ENCODE peak calls at places on chromosomes 4 and X, in eight cellular contexts. One of them, this sample, is unnamed.

GRCh38 chr4:132572210-132572609 is 576.9 kb upstream of the PCDH10 start:
- DNase-seq in fibroblast of mammary gland: no peak
- DNase-seq in cardiac muscle cell: peak; percentile 95
- DNase-seq in suprapubic skin: no peak
- DNase-seq in Calu3: no peak
- DNase-seq in BJ: no peak
- DNase-seq in HFFc6: peak; percentile 30
- DNase-seq in endothelial cell: no peak
- DNase-seq in this sample: no peak

GRCh38 chr4:147465461-147465860 is 15.4 kb upstream of the EDNRA start:
- DNase-seq in Calu3: no peak
- DNase-seq in fibroblast of mammary gland: no peak
- DNase-seq in BJ: no peak
- DNase-seq in endothelial cell: no peak
- DNase-seq in suprapubic skin: no peak
- DNase-seq in cardiac muscle cell: no peak
- DNase-seq in HFFc6: no peak
- DNase-seq in this sample: no peak

GRCh38 chr4:18953613-18954012 is 932.1 kb upstream of the LCORL start:
- DNase-seq in BJ: no peak
- DNase-seq in cardiac muscle cell: no peak
- DNase-seq in Calu3: no peak
- DNase-seq in suprapubic skin: no peak
- DNase-seq in endothelial cell: no peak
- DNase-seq in HFFc6: no peak
- DNase-seq in fibroblast of mammary gland: no peak
- DNase-seq in this sample: no peak

GRCh38 chr4:112552668-112553067 is 36.7 kb upstream of the NEUROG2 start:
- DNase-seq in BJ: no peak
- DNase-seq in endothelial cell: no peak
- DNase-seq in cardiac muscle cell: peak; percentile 20
- DNase-seq in suprapubic skin: no peak
- DNase-seq in HFFc6: peak; percentile 75
- DNase-seq in fibroblast of mammary gland: peak; percentile 77
- DNase-seq in Calu3: peak; percentile 2
- DNase-seq in this sample: no peak

GRCh38 chrX:45771560-45772340 is 571.1 kb upstream of the DIPK2B start:
- DNase-seq in Calu3: peak; percentile 31
- DNase-seq in fibroblast of mammary gland: peak; percentile 78
- DNase-seq in suprapubic skin: no peak
- DNase-seq in cardiac muscle cell: peak; percentile 63
- DNase-seq in BJ: no peak
- DNase-seq in HFFc6: peak; percentile 58
- DNase-seq in endothelial cell: no peak
- DNase-seq in this sample: peak; percentile 24

GRCh38 chrX:18875256-18875878 is 108.5 kb downstream of the PHKA2 start:
- DNase-seq in BJ: no peak
- DNase-seq in Calu3: no peak
- DNase-seq in HFFc6: no peak
- DNase-seq in fibroblast of mammary gland: no peak
- DNase-seq in suprapubic skin: no peak
- DNase-seq in cardiac muscle cell: no peak
- DNase-seq in endothelial cell: no peak
- DNase-seq in this sample: no peak

GRCh38 chrX:154409222-154409871 is at the start of gene DNASE1L1:
- DNase-seq in HFFc6: peak; percentile 89
- DNase-seq in cardiac muscle cell: peak; percentile 92
- DNase-seq in endothelial cell: peak; percentile 69
- DNase-seq in BJ: peak; percentile 42
- DNase-seq in suprapubic skin: peak; percentile 90
- DNase-seq in fibroblast of mammary gland: peak; percentile 87
- DNase-seq in Calu3: peak; percentile 95
- DNase-seq in this sample: peak; percentile 78

GRCh38 chrX:11435568-11435967 is 142.4 kb downstream of the AMELX start:
- DNase-seq in cardiac muscle cell: peak; percentile 85
- DNase-seq in HFFc6: peak; percentile 86
- DNase-seq in suprapubic skin: no peak
- DNase-seq in fibroblast of mammary gland: peak; percentile 92
- DNase-seq in endothelial cell: no peak
- DNase-seq in BJ: peak; percentile 71
- DNase-seq in Calu3: no peak
- DNase-seq in this sample: no peak

GRCh38 chr4:169626328-169627282 is 6.2 kb downstream of the CLCN3 start:
- DNase-seq in cardiac muscle cell: no peak
- DNase-seq in fibroblast of mammary gland: no peak
- DNase-seq in Calu3: no peak
- DNase-seq in suprapubic skin: no peak
- DNase-seq in endothelial cell: no peak
- DNase-seq in BJ: no peak
- DNase-seq in HFFc6: no peak
- DNase-seq in this sample: no peak

GRCh38 chr4:8209176-8209874 is 10.2 kb downstream of the SH3TC1 start:
- DNase-seq in fibroblast of mammary gland: no peak
- DNase-seq in suprapubic skin: no peak
- DNase-seq in BJ: no peak
- DNase-seq in endothelial cell: no peak
- DNase-seq in HFFc6: no peak
- DNase-seq in cardiac muscle cell: no peak
- DNase-seq in Calu3: no peak
- DNase-seq in this sample: no peak

GRCh38 chr4:118036336-118036735 is 2.0 kb downstream of the NDST3 start:
- DNase-seq in HFFc6: no peak
- DNase-seq in cardiac muscle cell: no peak
- DNase-seq in suprapubic skin: no peak
- DNase-seq in endothelial cell: no peak
- DNase-seq in Calu3: no peak
- DNase-seq in BJ: no peak
- DNase-seq in fibroblast of mammary gland: no peak
- DNase-seq in this sample: no peak

GRCh38 chr4:109947457-109947856 is 34.8 kb downstream of the EGF start:
- DNase-seq in HFFc6: no peak
- DNase-seq in BJ: no peak
- DNase-seq in fibroblast of mammary gland: peak; percentile 26
- DNase-seq in cardiac muscle cell: no peak
- DNase-seq in suprapubic skin: no peak
- DNase-seq in endothelial cell: no peak
- DNase-seq in Calu3: no peak
- DNase-seq in this sample: no peak

GRCh38 chr4:16537926-16538325 is 311.7 kb upstream of the TAPT1 start:
- DNase-seq in fibroblast of mammary gland: no peak
- DNase-seq in Calu3: no peak
- DNase-seq in cardiac muscle cell: no peak
- DNase-seq in endothelial cell: no peak
- DNase-seq in HFFc6: no peak
- DNase-seq in suprapubic skin: no peak
- DNase-seq in BJ: no peak
- DNase-seq in this sample: no peak

GRCh38 chrX:12567857-12568256 is 223.4 kb upstream of the PRPS2 start:
- DNase-seq in suprapubic skin: no peak
- DNase-seq in HFFc6: no peak
- DNase-seq in BJ: no peak
- DNase-seq in cardiac muscle cell: peak; percentile 25
- DNase-seq in Calu3: peak; percentile 16
- DNase-seq in fibroblast of mammary gland: peak; percentile 25
- DNase-seq in endothelial cell: no peak
- DNase-seq in this sample: no peak

GRCh38 chr4:182478475-182478874 is 235.3 kb downstream of the TENM3 start:
- DNase-seq in suprapubic skin: no peak
- DNase-seq in BJ: no peak
- DNase-seq in fibroblast of mammary gland: peak; percentile 55
- DNase-seq in cardiac muscle cell: peak; percentile 64
- DNase-seq in endothelial cell: no peak
- DNase-seq in HFFc6: peak; percentile 74
- DNase-seq in Calu3: no peak
- DNase-seq in this sample: peak; percentile 25
- TF ChIP-seq CTCF in suprapubic skin: peak; percentile 41
- TF ChIP-seq CTCF in BJ: peak; percentile 62
- TF ChIP-seq CTCF in fibroblast of mammary gland: peak; percentile 59
- TF ChIP-seq CTCF in cardiac muscle cell: peak; percentile 59
- TF ChIP-seq CTCF in endothelial cell: peak; percentile 86
- TF ChIP-seq CTCF in HFFc6: peak; percentile 91
- TF ChIP-seq CTCF in Calu3: peak; percentile 35
- TF ChIP-seq CTCF in this sample: no peak

GRCh38 chr4:156705291-156705690 is 266.3 kb downstream of the PDGFC start:
- DNase-seq in BJ: peak; percentile 24
- DNase-seq in cardiac muscle cell: peak; percentile 15
- DNase-seq in fibroblast of mammary gland: peak; percentile 6
- DNase-seq in suprapubic skin: no peak
- DNase-seq in endothelial cell: no peak
- DNase-seq in HFFc6: peak; percentile 47
- DNase-seq in Calu3: no peak
- DNase-seq in this sample: no peak
- TF ChIP-seq CTCF in BJ: no peak
- TF ChIP-seq CTCF in cardiac muscle cell: no peak
- TF ChIP-seq CTCF in fibroblast of mammary gland: no peak
- TF ChIP-seq CTCF in suprapubic skin: no peak
- TF ChIP-seq CTCF in endothelial cell: no peak
- TF ChIP-seq CTCF in HFFc6: no peak
- TF ChIP-seq CTCF in Calu3: no peak
- TF ChIP-seq CTCF in this sample: no peak

GRCh38 chr4:25235401-25235800 is 1.6 kb downstream of the PI4K2B start:
- DNase-seq in cardiac muscle cell: no peak
- DNase-seq in fibroblast of mammary gland: peak; percentile 2
- DNase-seq in Calu3: no peak
- DNase-seq in suprapubic skin: no peak
- DNase-seq in HFFc6: no peak
- DNase-seq in BJ: no peak
- DNase-seq in endothelial cell: no peak
- DNase-seq in this sample: no peak

GRCh38 chr4:25233194-25233593 is 639 bp upstream of the PI4K2B start:
- DNase-seq in Calu3: no peak
- DNase-seq in suprapubic skin: no peak
- DNase-seq in endothelial cell: no peak
- DNase-seq in BJ: no peak
- DNase-seq in fibroblast of mammary gland: no peak
- DNase-seq in cardiac muscle cell: no peak
- DNase-seq in HFFc6: no peak
- DNase-seq in this sample: no peak

GRCh38 chr4:25236971-25237370 is 3.1 kb downstream of the PI4K2B start:
- DNase-seq in endothelial cell: no peak
- DNase-seq in HFFc6: no peak
- DNase-seq in cardiac muscle cell: peak; percentile 2
- DNase-seq in BJ: no peak
- DNase-seq in fibroblast of mammary gland: no peak
- DNase-seq in Calu3: no peak
- DNase-seq in suprapubic skin: no peak
- DNase-seq in this sample: no peak

GRCh38 chr4:25233737-25234389 is at the start of gene PI4K2B:
- DNase-seq in endothelial cell: peak; percentile 90
- DNase-seq in Calu3: peak; percentile 92
- DNase-seq in BJ: no peak
- DNase-seq in HFFc6: peak; percentile 70
- DNase-seq in suprapubic skin: peak; percentile 91
- DNase-seq in fibroblast of mammary gland: peak; percentile 69
- DNase-seq in cardiac muscle cell: peak; percentile 86
- DNase-seq in this sample: peak; percentile 95

DNA sequence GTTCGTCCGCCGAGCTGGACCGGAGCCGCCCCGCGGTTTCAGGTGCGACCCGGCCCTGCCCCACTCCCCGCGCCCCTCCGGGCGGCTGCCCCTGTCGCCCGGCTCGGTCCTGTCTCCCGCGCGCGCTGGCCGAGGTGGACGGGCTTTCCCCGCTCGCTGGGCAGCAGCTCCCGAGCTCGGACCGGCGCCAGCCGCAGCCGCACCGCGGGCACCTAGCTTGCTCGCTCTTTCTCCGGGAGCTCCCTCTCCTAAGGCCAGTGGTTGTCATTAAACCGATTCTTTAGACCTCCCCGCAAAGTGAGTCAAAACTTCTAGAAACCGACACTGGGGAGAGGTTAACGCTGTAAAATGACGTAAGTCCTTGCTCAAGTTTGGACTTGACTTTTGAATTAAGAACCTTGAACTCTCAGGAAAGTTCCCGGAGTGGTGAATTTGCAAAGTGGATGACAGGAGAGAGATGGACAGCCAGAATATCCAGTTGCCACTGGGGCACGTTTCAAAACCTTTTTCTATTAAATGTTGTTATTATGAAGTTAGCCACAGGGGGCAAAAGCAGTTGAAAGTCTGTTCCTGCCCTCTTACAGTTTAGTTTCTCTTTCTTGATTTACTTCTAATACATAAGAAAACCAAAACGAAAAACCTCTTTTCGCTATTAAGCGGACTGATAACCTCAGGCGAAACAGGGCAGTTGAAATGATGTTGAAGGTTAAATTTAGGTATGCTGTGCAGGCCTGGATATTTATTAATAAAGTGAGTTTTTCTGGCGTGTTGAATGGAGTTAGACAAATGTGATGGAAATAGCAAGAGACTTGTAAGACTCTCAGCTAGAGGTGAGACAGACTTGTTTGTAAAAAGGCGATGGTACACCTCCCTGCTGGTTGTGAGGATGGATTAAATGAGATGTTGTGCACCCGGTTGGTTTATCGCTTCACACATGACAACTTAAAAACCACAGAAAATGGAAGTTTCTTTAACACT is 846 bp downstream of the PI4K2B start:
- DNase-seq in BJ: peak; percentile 54
- DNase-seq in endothelial cell: peak; percentile 54
- DNase-seq in fibroblast of mammary gland: peak; percentile 87
- DNase-seq in HFFc6: peak; percentile 88
- DNase-seq in Calu3: peak; percentile 30
- DNase-seq in suprapubic skin: peak; percentile 70
- DNase-seq in cardiac muscle cell: peak; percentile 86
- DNase-seq in this sample: peak; percentile 82
- TF ChIP-seq CTCF in BJ: peak; percentile 60
- TF ChIP-seq CTCF in endothelial cell: peak; percentile 53
- TF ChIP-seq CTCF in fibroblast of mammary gland: peak; percentile 64
- TF ChIP-seq CTCF in HFFc6: peak; percentile 74
- TF ChIP-seq CTCF in Calu3: no peak
- TF ChIP-seq CTCF in suprapubic skin: peak; percentile 39
- TF ChIP-seq CTCF in cardiac muscle cell: peak; percentile 59
- TF ChIP-seq CTCF in this sample: no peak

DNA sequence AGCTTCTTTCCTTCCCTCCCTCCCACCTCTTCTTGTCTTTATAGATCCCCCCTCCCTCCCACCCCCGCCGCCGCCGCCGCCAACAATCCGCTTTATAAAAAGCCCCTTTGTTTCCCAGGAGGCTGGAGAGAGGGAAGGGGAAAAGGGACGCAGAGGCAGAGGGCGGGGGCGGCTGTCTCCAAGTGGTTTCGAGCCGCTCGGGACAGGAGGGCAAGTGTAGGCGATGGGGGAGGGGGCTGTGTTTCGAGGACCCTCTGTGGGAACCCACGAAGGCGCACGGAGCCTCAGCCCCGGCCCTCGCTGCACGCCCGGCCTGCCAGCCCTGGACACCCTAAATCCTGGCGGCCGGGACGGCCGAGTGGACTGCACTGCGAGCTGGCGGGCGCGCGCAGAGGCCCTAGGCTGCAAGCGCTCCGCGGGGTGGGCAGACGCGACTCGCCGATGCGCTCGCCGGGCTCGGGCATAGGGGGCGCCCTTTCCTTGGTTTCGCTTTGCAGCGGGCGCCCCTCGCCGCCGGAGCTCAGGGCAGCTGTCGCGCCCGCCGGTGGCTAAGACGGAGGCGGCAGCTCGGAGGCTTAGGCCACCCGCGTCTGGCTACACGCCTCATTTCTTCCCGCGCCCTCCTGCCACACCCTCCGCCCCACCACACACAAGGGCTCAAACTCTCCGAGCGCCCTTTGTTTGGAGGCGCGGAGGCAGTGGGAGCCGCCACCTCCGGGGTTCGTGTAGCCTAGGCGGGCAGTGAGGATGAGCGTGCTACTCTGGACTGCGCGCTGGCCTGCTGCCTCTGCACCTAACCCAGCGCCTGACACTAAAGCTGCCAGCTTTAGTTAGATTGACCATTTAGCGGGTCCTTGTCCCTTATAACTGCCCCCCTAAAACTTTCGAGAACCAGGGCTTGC is 2.2 kb downstream of the MAMLD1 start:
- DNase-seq in HFFc6: no peak
- DNase-seq in cardiac muscle cell: peak; percentile 72
- DNase-seq in BJ: no peak
- DNase-seq in endothelial cell: peak; percentile 80
- DNase-seq in suprapubic skin: no peak
- DNase-seq in Calu3: peak; percentile 84
- DNase-seq in fibroblast of mammary gland: peak; percentile 48
- DNase-seq in this sample: peak; percentile 24
- TF ChIP-seq CTCF in HFFc6: peak; percentile 81
- TF ChIP-seq CTCF in cardiac muscle cell: peak; percentile 46
- TF ChIP-seq CTCF in BJ: peak; percentile 46
- TF ChIP-seq CTCF in endothelial cell: peak; percentile 68
- TF ChIP-seq CTCF in suprapubic skin: peak; percentile 44
- TF ChIP-seq CTCF in Calu3: peak; percentile 57
- TF ChIP-seq CTCF in fibroblast of mammary gland: no peak
- TF ChIP-seq CTCF in this sample: no peak

This sample was measured in GM20000.